ENCODE peak calls at places on chromosomes 1 and 21, in eight cellular contexts. K is mesenchymal stem cell; H is RCC 7860; J is activated B cell treated with CpG ODN at 0.5 μM for 24 hours; A is activated T-helper 2 cell treated with anti-CD3 and anti-CD28 coated beads, Interferon-gamma antibody, Interleukin-2, Interleukin-4, amounts not matched to agents 10 μg/mL and 5 μg/mL and 100 μg/mL, durations not matched to agents 14 hours and 24 hours and 36 hours; M is RPMI8226; V is sigmoid colon; Y is substantia nigra. C is an unnamed sample.
A peak's percentile ranks its signal among the peaks of the same experiment; 100 is the strongest.

GRCh38 chr1:85578321-85579295 is 2.0 kb upstream of the CCN1 start:
- DNase-seq in K (peak; percentile 95), H (peak; percentile 93), J (no peak), A (no peak), M (no peak), V (no peak), Y (no peak), C (peak; percentile 82)

GRCh38 chr1:30312226-30312625 is 411.2 kb downstream of the MATN1 start:
- DNase-seq in K (no peak), H (no peak), J (no peak), A (no peak), M (no peak), V (peak; percentile 52), Y (no peak), C (no peak)

GRCh38 chr1:2974701-2975301 is 46.5 kb upstream of the ACTRT2 start:
- DNase-seq in K (no peak), H (no peak), J (no peak), A (no peak), M (no peak), V (peak; percentile 33), Y (no peak), C (no peak)

GRCh38 chr1:83998599-83999315 is at the start of gene TTLL7:
- DNase-seq in K (peak; percentile 83), H (peak; percentile 44), J (peak; percentile 65), A (peak; percentile 63), M (peak; percentile 47), V (peak; percentile 86), Y (peak; percentile 90), C (peak; percentile 93)

GRCh38 chr1:15154480-15155036 is 1.0 kb downstream of the TMEM51 start:
- DNase-seq in K (peak; percentile 74), H (peak; percentile 14), J (no peak), A (no peak), M (peak; percentile 46), V (peak; percentile 85), Y (no peak), C (no peak)

GRCh38 chr1:169483500-169483966 is 2.2 kb downstream of the SLC19A2 start:
- DNase-seq in K (peak; percentile 65), H (no peak), J (no peak), A (no peak), M (no peak), V (no peak), Y (no peak), C (no peak)

GRCh38 chr1:93701619-93702018 is 20.0 kb upstream of the BCAR3 start:
- DNase-seq in K (peak; percentile 90), H (peak; percentile 100), J (no peak), A (no peak), M (no peak), V (peak; percentile 26), Y (no peak), C (no peak)

GRCh38 chr1:202018476-202019234 is 8.3 kb downstream of the ELF3 start:
- DNase-seq in K (no peak), H (peak; percentile 75), J (no peak), A (no peak), M (peak; percentile 64), V (no peak), Y (no peak), C (no peak)

GRCh38 chr1:72119491-72119890 is 162.8 kb downstream of the NEGR1 start:
- DNase-seq in K (no peak), H (no peak), J (no peak), A (no peak), M (no peak), V (no peak), Y (no peak), C (no peak)

GRCh38 chr21:34009193-34009592 is 64.2 kb upstream of the MRPS6 start:
- DNase-seq in K (no peak), H (no peak), J (no peak), A (no peak), M (no peak), V (no peak), Y (no peak), C (no peak)

GRCh38 chr1:208033236-208033635 is 122.3 kb upstream of the CD34 start:
- DNase-seq in K (no peak), H (no peak), J (no peak), A (no peak), M (no peak), V (peak; percentile 61), Y (no peak), C (no peak)

GRCh38 chr21:33105088-33105487 is 35.1 kb downstream of the OLIG1 start:
- DNase-seq in K (no peak), H (no peak), J (no peak), A (no peak), M (no peak), V (no peak), Y (no peak), C (no peak)

GRCh38 chr1:100606438-100606837 is 68.5 kb downstream of the GPR88 start:
- DNase-seq in K (peak; percentile 52), H (peak; percentile 54), J (no peak), A (no peak), M (peak; percentile 12), V (no peak), Y (peak; percentile 2), C (no peak)

GRCh38 chr1:160154790-160155189 is 3.4 kb downstream of the ATP1A4 start:
- DNase-seq in K (no peak), H (no peak), J (no peak), A (no peak), M (no peak), V (no peak), Y (no peak), C (no peak)

GRCh38 chr1:232249834-232250233 is 380.1 kb downstream of the SIPA1L2 start:
- DNase-seq in K (no peak), H (no peak), J (no peak), A (no peak), M (no peak), V (no peak), Y (no peak), C (peak; percentile 82)

GRCh38 chr1:87058343-87058649 is 143.9 kb downstream of the HS2ST1 start:
- DNase-seq in K (no peak), H (no peak), J (no peak), A (no peak), M (no peak), V (no peak), Y (no peak), C (no peak)

GRCh38 chr21:39126486-39126806 is 56.8 kb downstream of the PSMG1 start:
- DNase-seq in K (no peak), H (no peak), J (no peak), A (no peak), M (no peak), V (no peak), Y (no peak), C (no peak)

GRCh38 chr1:152967201-152967600 is 3.2 kb upstream of the SPRR4 start:
- DNase-seq in K (no peak), H (no peak), J (no peak), A (no peak), M (no peak), V (no peak), Y (no peak), C (no peak)

GRCh38 chr21:45981641-45982255 is at the start of gene COL6A1:
- DNase-seq in K (peak; percentile 85), H (peak; percentile 42), J (peak; percentile 19), A (no peak), M (peak; percentile 49), V (peak; percentile 91), Y (peak; percentile 31), C (no peak)

GRCh38 chr1:32773018-32773763 is 44.0 kb downstream of the YARS1 start:
- DNase-seq in K (peak; percentile 72), H (peak; percentile 62), J (peak; percentile 60), A (peak; percentile 63), M (peak; percentile 89), V (peak; percentile 92), Y (peak; percentile 62), C (peak; percentile 95)

GRCh38 chr1:218345673-218346390 is 696 bp downstream of the TGFB2 start:
- DNase-seq in K (peak; percentile 81), H (peak; percentile 62), J (peak; percentile 50), A (no peak), M (peak; percentile 59), V (peak; percentile 90), Y (no peak), C (no peak)